ENCODE peak calls at places on chromosomes 5 and 9, in ten cellular contexts. G is fibroblast of lung; Q is ELR; C is anterior cingulate cortex; F is ACHN; L is fibroblast of the conjunctiva; W is AG08395; H is Peyer's patch; N is HEK293T; D is stimulated activated CD4-positive, alpha-beta T cell treated with anti-CD3 and anti-CD28 coated beads, Interleukin-4, amount 100 ng/mL, for 4 hours. U is an unnamed sample.

GRCh38 chr5:157562111-157562581 is 13.4 kb downstream of the ADAM19 start:
- DNase-seq in D (no peak), H (no peak), F (no peak), W (no peak), N (no peak), Q (peak), L (no peak), G (peak), C (no peak), U (no peak)

GRCh38 chr5:10479226-10479721 is 37.6 kb downstream of the ROPN1L start:
- DNase-seq in H (no peak), F (peak), W (peak), D (no peak), C (no peak), G (peak), N (no peak), L (no peak), Q (peak), U (no peak)

GRCh38 chr9:79976501-79977444 is 405.0 kb downstream of the TLE4 start:
- DNase-seq in C (no peak), L (no peak), G (no peak), H (no peak), N (no peak), D (no peak), W (no peak), F (no peak), Q (no peak), U (no peak)

GRCh38 chr9:134546231-134546731 is 95.3 kb upstream of the COL5A1 start:
- DNase-seq in H (no peak), C (no peak), W (peak), F (no peak), L (peak), D (no peak), Q (no peak), G (peak), N (no peak), U (no peak)

GRCh38 chr5:78509884-78510769 is 138.4 kb downstream of the LHFPL2 start:
- DNase-seq in G (no peak), C (peak), D (peak), H (peak), Q (peak), L (no peak), W (no peak), N (peak), F (peak), U (peak)

GRCh38 chr9:112620353-112620752 is 97.6 kb downstream of the INIP start:
- DNase-seq in C (no peak), D (no peak), N (no peak), W (no peak), F (no peak), H (no peak), Q (no peak), L (no peak), G (no peak), U (no peak)

GRCh38 chr5:4570047-4571015 is 569.8 kb upstream of the ADAMTS16 start:
- DNase-seq in Q (no peak), W (no peak), L (no peak), H (no peak), G (peak), N (no peak), D (no peak), F (no peak), C (no peak), U (no peak)

GRCh38 chr9:134601764-134602163 is 39.8 kb upstream of the COL5A1 start:
- DNase-seq in L (no peak), G (peak), D (no peak), H (peak), Q (peak), N (no peak), C (no peak), F (no peak), W (no peak), U (no peak)

GRCh38 chr9:1954238-1954637 is 60.9 kb upstream of the SMARCA2 start:
- DNase-seq in L (no peak), C (no peak), H (no peak), D (no peak), G (no peak), Q (no peak), W (no peak), N (no peak), F (no peak), U (no peak)